ENCODE peak calls at places on chromosome 7, in four cellular contexts. K, A, R and H are unnamed samples.

GRCh38 chr7:48426966-48427555 is 255.8 kb downstream of the ABCA13 start:
- DNase-seq in R (no peak), A (no peak), K (peak), H (peak)

GRCh38 chr7:93092757-93093370 is 24.9 kb downstream of the SAMD9 start:
- DNase-seq in A (no peak), R (no peak), K (peak), H (peak)

GRCh38 chr7:4845740-4846142 is 16.1 kb downstream of the PAPOLB start:
- DNase-seq in R (no peak), K (no peak), A (no peak), H (no peak)

GRCh38 chr7:100578246-100579183 is 4.8 kb upstream of the SAP25 start:
- DNase-seq in R (no peak), K (no peak), A (peak), H (no peak)

GRCh38 chr7:24825931-24826661 is 68.8 kb upstream of the GSDME start:
- DNase-seq in R (no peak), A (no peak), K (peak), H (peak)

GRCh38 chr7:122438001-122438400 is 133.5 kb upstream of the FEZF1 start:
- DNase-seq in R (no peak), K (no peak), A (no peak), H (no peak)

GRCh38 chr7:155455776-155456516 is 2.0 kb upstream of the EN2 start:
- DNase-seq in A (no peak), R (no peak), K (no peak), H (no peak)

GRCh38 chr7:12303507-12303906 is 92.4 kb downstream of the TMEM106B start:
- DNase-seq in R (no peak), A (no peak), K (no peak), H (no peak)

GRCh38 chr7:255721-256361 is 34.1 kb upstream of the FOXL3 start:
- DNase-seq in K (no peak), R (no peak), A (no peak), H (no peak)

GRCh38 chr7:55250313-55250712 is 114.8 kb upstream of the LANCL2 start:
- DNase-seq in K (peak), R (no peak), A (peak), H (no peak)

GRCh38 chr7:92813390-92814024 is 22.9 kb downstream of the CDK6 start:
- DNase-seq in K (no peak), R (no peak), A (no peak), H (no peak)

GRCh38 chr7:55537458-55537825 is 34.9 kb downstream of the VOPP1 start:
- DNase-seq in R (no peak), A (no peak), K (no peak), H (no peak)

GRCh38 chr7:116998567-116998966 is 45.3 kb downstream of the ST7 start:
- DNase-seq in R (no peak), A (no peak), K (no peak), H (no peak)

GRCh38 chr7:78280276-78280675 is 481.7 kb downstream of the PHTF2 start:
- DNase-seq in A (no peak), K (no peak), R (no peak), H (no peak)

GRCh38 chr7:898855-899681 is 22.7 kb downstream of the GET4 start:
- DNase-seq in R (no peak), K (no peak), A (peak), H (no peak)

GRCh38 chr7:93117852-93118530 is at the start of gene SAMD9:
- DNase-seq in R (peak), K (peak), A (peak), H (peak)

GRCh38 chr7:100065452-100066186 is 15.9 kb downstream of the ZNF3 start:
- DNase-seq in K (no peak), A (no peak), R (no peak), H (no peak)

GRCh38 chr7:50953820-50954219 is 171.1 kb upstream of the GRB10 start:
- DNase-seq in A (no peak), K (no peak), R (no peak), H (no peak)

GRCh38 chr7:116777613-116778380 is 84.6 kb upstream of the CAPZA2 start:
- DNase-seq in A (no peak), R (no peak), K (no peak), H (no peak)

GRCh38 chr7:90597527-90597871 is 1.4 kb downstream of the CDK14 start:
- DNase-seq in A (no peak), R (no peak), K (no peak), H (no peak)
- H3K4me3 ChIP-seq in A (no peak), R (peak), K (no peak), H (peak)

GRCh38 chr7:44136731-44137130 is 4.4 kb downstream of the MYL7 start:
- DNase-seq in R (no peak), K (no peak), A (no peak), H (no peak)

GRCh38 chr7:44141221-44141850 is at the start of gene MYL7:
- DNase-seq in R (no peak), A (no peak), K (no peak), H (no peak)

GRCh38 chr7:44140341-44140740 is 791 bp downstream of the MYL7 start:
- DNase-seq in K (no peak), A (no peak), R (no peak), H (no peak)

GRCh38 chr7:44139311-44140010 is 1.7 kb downstream of the MYL7 start:
- DNase-seq in A (no peak), R (no peak), K (no peak), H (no peak)

GRCh38 chr7:44138698-44139097 is 2.4 kb downstream of the MYL7 start:
- DNase-seq in R (no peak), A (no peak), K (no peak), H (no peak)
- TF ChIP-seq CTCF in R (no peak), A (no peak), K (no peak), H (peak)

GRCh38 chr7:74216361-74216761 is 6.6 kb downstream of the LAT2 start:
- DNase-seq in K (no peak), A (no peak), R (no peak), H (no peak)

GRCh38 chr7:74217455-74218342 is 7.9 kb downstream of the LAT2 start:
- DNase-seq in R (no peak), K (no peak), A (no peak), H (no peak)

GRCh38 chr7:74220229-74220628 is 10.4 kb downstream of the LAT2 start:
- DNase-seq in R (no peak), K (no peak), A (peak), H (no peak)

GRCh38 chr7:74219416-74219815 is 9.6 kb downstream of the LAT2 start:
- DNase-seq in R (no peak), A (no peak), K (no peak), H (no peak)

GRCh38 chr7:74218343-74218698 is 8.5 kb downstream of the LAT2 start:
- DNase-seq in K (no peak), A (no peak), R (no peak), H (no peak)
- H3K4me3 ChIP-seq in K (no peak), A (no peak), R (no peak), H (no peak)

GRCh38 chr7:129493555-129493954 is 8.8 kb upstream of the SMKR1 start:
- DNase-seq in A (no peak), K (no peak), R (no peak), H (no peak)
- TF ChIP-seq CTCF in A (no peak), K (no peak), R (no peak), H (peak)

GRCh38 chr7:30887464-30887872 is 24.2 kb upstream of the AQP1 start:
- DNase-seq in K (no peak), R (no peak), A (no peak), H (no peak)
- H3K4me3 ChIP-seq in K (no peak), R (no peak), A (no peak), H (no peak)

DNA sequence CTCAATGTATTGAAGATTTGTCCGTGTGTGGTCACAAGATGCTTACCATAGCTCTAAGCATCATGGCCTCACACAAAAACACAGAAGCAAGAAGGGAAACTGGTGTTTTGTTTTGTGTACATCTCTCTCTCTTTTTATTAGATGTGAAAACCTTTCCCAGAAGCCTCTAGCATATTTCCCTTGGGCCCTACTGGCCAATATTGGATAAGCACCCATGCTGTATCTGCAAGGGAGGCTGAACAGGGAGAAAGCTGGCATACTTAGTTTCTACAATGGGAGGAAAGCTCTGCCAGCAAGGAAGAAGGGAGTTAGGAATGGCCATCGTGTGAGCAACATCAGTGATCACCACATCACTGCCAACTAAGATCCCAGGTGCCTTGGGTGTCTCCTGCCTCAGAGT is 9.6 kb upstream of the NAMPT start:
- DNase-seq in R (no peak), A (no peak), K (no peak), H (no peak)
- TF ChIP-seq CTCF in R (no peak), A (no peak), K (no peak), H (peak)

DNA sequence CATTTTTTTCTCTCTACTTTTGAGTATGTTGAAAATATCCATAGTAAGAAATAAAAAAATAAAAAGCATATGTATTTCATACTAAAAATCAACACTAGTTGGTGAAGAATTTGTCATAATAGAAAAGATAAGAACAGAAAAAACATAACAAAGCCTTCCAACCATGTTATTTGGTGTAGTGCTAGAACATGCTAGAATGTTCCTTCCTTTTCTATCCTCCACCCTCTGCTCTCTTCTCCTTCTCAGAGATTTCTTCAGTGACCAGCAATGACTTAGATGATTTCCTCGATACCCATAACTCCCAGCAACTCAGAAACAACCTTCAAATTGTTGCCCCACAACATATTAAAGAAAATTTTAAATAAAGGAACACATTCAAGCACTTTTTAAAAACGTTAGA is 2.6 kb downstream of the ZC3HAV1 start:
- DNase-seq in K (no peak), R (no peak), A (no peak), H (no peak)
- H3K4me3 ChIP-seq in K (peak), R (no peak), A (no peak), H (peak)